ENCODE peak calls at places on chromosomes 7 and 10, in seven cellular contexts. One of them, this sample, is unnamed.

GRCh38 chr10:45553613-45554012 is 119.0 kb downstream of the ZFAND4 start:
- DNase-seq in spleen: no peak
- DNase-seq in GM23338: no peak
- DNase-seq in upper lobe of left lung: no peak
- DNase-seq in Panc1: no peak
- DNase-seq in HL-60: no peak
- DNase-seq in H1: no peak
- DNase-seq in this sample: no peak

GRCh38 chr7:157457355-157458253 is 120.8 kb downstream of the DNAJB6 start:
- DNase-seq in spleen: peak
- DNase-seq in GM23338: no peak
- DNase-seq in upper lobe of left lung: peak
- DNase-seq in Panc1: no peak
- DNase-seq in HL-60: no peak
- DNase-seq in H1: no peak
- DNase-seq in this sample: no peak

GRCh38 chr10:131250454-131251145 is 60.9 kb downstream of the TCERG1L start:
- DNase-seq in spleen: peak
- DNase-seq in GM23338: no peak
- DNase-seq in upper lobe of left lung: no peak
- DNase-seq in Panc1: no peak
- DNase-seq in HL-60: no peak
- DNase-seq in H1: no peak
- DNase-seq in this sample: peak

GRCh38 chr7:74039337-74039736 is 11.4 kb downstream of the ELN start:
- DNase-seq in spleen: no peak
- DNase-seq in GM23338: no peak
- DNase-seq in upper lobe of left lung: no peak
- DNase-seq in Panc1: no peak
- DNase-seq in HL-60: no peak
- DNase-seq in H1: no peak
- DNase-seq in this sample: no peak

GRCh38 chr10:77774940-77775391 is 137.4 kb upstream of the KCNMA1 start:
- DNase-seq in spleen: no peak
- DNase-seq in GM23338: no peak
- DNase-seq in upper lobe of left lung: no peak
- DNase-seq in Panc1: no peak
- DNase-seq in HL-60: no peak
- DNase-seq in H1: no peak
- DNase-seq in this sample: peak

GRCh38 chr10:114045738-114046458 is 2.2 kb downstream of the ADRB1 start:
- DNase-seq in spleen: no peak
- DNase-seq in GM23338: peak
- DNase-seq in upper lobe of left lung: no peak
- DNase-seq in Panc1: no peak
- DNase-seq in HL-60: no peak
- DNase-seq in H1: no peak
- DNase-seq in this sample: no peak

GRCh38 chr7:33901199-33901598 is 4.1 kb upstream of the BMPER start:
- DNase-seq in spleen: no peak
- DNase-seq in GM23338: no peak
- DNase-seq in upper lobe of left lung: no peak
- DNase-seq in Panc1: no peak
- DNase-seq in HL-60: no peak
- DNase-seq in H1: no peak
- DNase-seq in this sample: no peak

GRCh38 chr7:156438011-156438410 is 202.6 kb upstream of the RNF32 start:
- DNase-seq in spleen: no peak
- DNase-seq in GM23338: no peak
- DNase-seq in upper lobe of left lung: no peak
- DNase-seq in Panc1: no peak
- DNase-seq in HL-60: no peak
- DNase-seq in H1: no peak
- DNase-seq in this sample: no peak

GRCh38 chr7:39624935-39625694 is 1.7 kb downstream of the RALA start:
- DNase-seq in spleen: no peak
- DNase-seq in GM23338: no peak
- DNase-seq in upper lobe of left lung: no peak
- DNase-seq in Panc1: no peak
- DNase-seq in HL-60: no peak
- DNase-seq in H1: no peak
- DNase-seq in this sample: no peak

DNA sequence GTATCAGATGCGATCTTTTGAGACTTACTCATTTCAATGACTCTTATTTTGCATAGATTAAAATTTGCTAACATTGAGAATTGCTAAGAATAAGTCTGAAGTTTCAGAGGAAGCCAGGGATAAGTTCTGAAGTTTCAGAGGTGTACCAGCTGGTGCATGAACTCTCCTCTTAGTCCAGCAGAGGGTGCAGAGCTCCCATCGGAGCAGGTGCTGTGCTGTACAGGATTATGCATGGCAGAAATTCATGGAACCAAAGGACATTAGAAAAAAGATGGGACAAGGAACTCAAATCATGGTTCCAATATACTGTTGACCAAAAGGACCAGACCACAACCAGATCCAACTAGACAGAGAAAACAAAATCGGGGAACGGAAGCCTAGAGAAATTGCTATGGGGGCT is 41.9 kb downstream of the MGAM2 start:
- DNase-seq in spleen: no peak
- DNase-seq in GM23338: no peak
- DNase-seq in upper lobe of left lung: no peak
- DNase-seq in Panc1: no peak
- DNase-seq in HL-60: peak
- DNase-seq in H1: no peak
- DNase-seq in this sample: no peak
- TF ChIP-seq CTCF in spleen: no peak
- TF ChIP-seq CTCF in GM23338: peak
- TF ChIP-seq CTCF in upper lobe of left lung: peak
- TF ChIP-seq CTCF in Panc1: peak
- TF ChIP-seq CTCF in HL-60: peak
- TF ChIP-seq CTCF in H1: peak
- TF ChIP-seq CTCF in this sample: no peak

GRCh38 chr10:93071674-93072224 is 1.9 kb upstream of the CYP26A1 start:
- DNase-seq in spleen: no peak
- DNase-seq in GM23338: peak
- DNase-seq in upper lobe of left lung: peak
- DNase-seq in Panc1: no peak
- DNase-seq in HL-60: no peak
- DNase-seq in H1: no peak
- DNase-seq in this sample: peak
- TF ChIP-seq POLR2AphosphoS5 in spleen: no peak
- TF ChIP-seq POLR2AphosphoS5 in GM23338: no peak
- TF ChIP-seq POLR2AphosphoS5 in upper lobe of left lung: no peak
- TF ChIP-seq POLR2AphosphoS5 in Panc1: no peak
- TF ChIP-seq POLR2AphosphoS5 in HL-60: no peak
- TF ChIP-seq POLR2AphosphoS5 in H1: no peak
- TF ChIP-seq POLR2AphosphoS5 in this sample: no peak

DNA sequence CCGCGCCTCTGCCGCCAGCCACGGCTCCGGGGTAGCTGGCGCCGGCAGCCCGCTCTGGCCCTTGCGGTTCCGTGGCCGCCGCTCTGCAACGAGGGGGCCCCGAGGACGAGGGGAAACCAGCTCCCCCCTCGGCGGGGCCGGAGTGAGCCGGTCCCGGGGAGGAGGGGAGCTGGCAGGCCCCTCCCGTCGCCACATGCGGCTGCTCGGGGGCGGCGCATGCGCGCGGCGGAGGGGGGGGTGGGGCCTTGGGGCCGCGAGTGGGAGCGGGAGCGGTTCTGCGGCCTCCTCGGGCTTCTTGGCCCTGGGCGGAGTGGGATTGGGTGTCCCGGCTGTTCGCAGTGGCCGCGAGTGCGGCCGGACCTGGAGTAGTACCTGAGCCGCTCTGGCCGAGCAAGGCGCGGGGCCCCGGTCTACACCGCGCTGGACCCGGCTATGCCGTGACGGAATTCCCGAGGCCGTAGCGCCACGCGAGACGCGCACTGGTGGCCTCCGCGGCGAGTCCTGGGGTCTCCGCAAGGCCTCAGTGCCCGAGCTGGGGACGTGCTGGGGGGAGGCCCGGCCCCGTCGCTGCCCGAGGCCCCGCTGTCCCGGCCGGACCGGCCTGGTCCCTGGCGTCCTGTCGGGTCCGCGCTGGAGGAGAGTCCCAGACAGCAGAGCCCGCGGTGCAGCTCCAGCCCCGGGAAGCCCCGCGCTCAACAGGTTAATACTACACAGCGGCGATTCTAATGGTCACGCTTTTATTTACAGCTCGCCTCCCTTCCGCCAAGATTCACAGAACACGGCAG is 483 bp upstream of the PAXIP1 start:
- DNase-seq in spleen: peak
- DNase-seq in GM23338: peak
- DNase-seq in upper lobe of left lung: peak
- DNase-seq in Panc1: no peak
- DNase-seq in HL-60: peak
- DNase-seq in H1: no peak
- DNase-seq in this sample: peak
- TF ChIP-seq CTCF in spleen: no peak
- TF ChIP-seq CTCF in GM23338: no peak
- TF ChIP-seq CTCF in upper lobe of left lung: peak
- TF ChIP-seq CTCF in Panc1: no peak
- TF ChIP-seq CTCF in HL-60: no peak
- TF ChIP-seq CTCF in H1: no peak
- TF ChIP-seq CTCF in this sample: peak

GRCh38 chr10:43354325-43354635 is 17.2 kb upstream of the FXYD4 start:
- DNase-seq in spleen: no peak
- DNase-seq in GM23338: no peak
- DNase-seq in upper lobe of left lung: no peak
- DNase-seq in Panc1: no peak
- DNase-seq in HL-60: no peak
- DNase-seq in H1: no peak
- DNase-seq in this sample: no peak

GRCh38 chr10:43352951-43353350 is 18.5 kb upstream of the FXYD4 start:
- DNase-seq in spleen: peak
- DNase-seq in GM23338: no peak
- DNase-seq in upper lobe of left lung: no peak
- DNase-seq in Panc1: no peak
- DNase-seq in HL-60: no peak
- DNase-seq in H1: no peak
- DNase-seq in this sample: no peak

GRCh38 chr10:43353495-43354324 is 17.7 kb upstream of the FXYD4 start:
- DNase-seq in spleen: no peak
- DNase-seq in GM23338: no peak
- DNase-seq in upper lobe of left lung: no peak
- DNase-seq in Panc1: no peak
- DNase-seq in HL-60: no peak
- DNase-seq in H1: no peak
- DNase-seq in this sample: no peak

GRCh38 chr10:43354879-43355380 is 16.5 kb upstream of the FXYD4 start:
- DNase-seq in spleen: no peak
- DNase-seq in GM23338: no peak
- DNase-seq in upper lobe of left lung: no peak
- DNase-seq in Panc1: no peak
- DNase-seq in HL-60: no peak
- DNase-seq in H1: no peak
- DNase-seq in this sample: no peak

GRCh38 chr10:43355749-43356371 is 15.6 kb upstream of the FXYD4 start:
- DNase-seq in spleen: no peak
- DNase-seq in GM23338: no peak
- DNase-seq in upper lobe of left lung: no peak
- DNase-seq in Panc1: peak
- DNase-seq in HL-60: no peak
- DNase-seq in H1: no peak
- DNase-seq in this sample: no peak
- TF ChIP-seq POLR2AphosphoS5 in spleen: no peak
- TF ChIP-seq POLR2AphosphoS5 in GM23338: no peak
- TF ChIP-seq POLR2AphosphoS5 in upper lobe of left lung: no peak
- TF ChIP-seq POLR2AphosphoS5 in Panc1: no peak
- TF ChIP-seq POLR2AphosphoS5 in HL-60: no peak
- TF ChIP-seq POLR2AphosphoS5 in H1: no peak
- TF ChIP-seq POLR2AphosphoS5 in this sample: no peak

GRCh38 chr10:15370741-15371701 is at the start of gene FAM171A1:
- DNase-seq in spleen: peak
- DNase-seq in GM23338: peak
- DNase-seq in upper lobe of left lung: peak
- DNase-seq in Panc1: no peak
- DNase-seq in HL-60: peak
- DNase-seq in H1: no peak
- DNase-seq in this sample: no peak
- TF ChIP-seq CTCF in spleen: peak
- TF ChIP-seq CTCF in GM23338: no peak
- TF ChIP-seq CTCF in upper lobe of left lung: peak
- TF ChIP-seq CTCF in Panc1: peak
- TF ChIP-seq CTCF in HL-60: no peak
- TF ChIP-seq CTCF in H1: peak
- TF ChIP-seq CTCF in this sample: no peak

DNA sequence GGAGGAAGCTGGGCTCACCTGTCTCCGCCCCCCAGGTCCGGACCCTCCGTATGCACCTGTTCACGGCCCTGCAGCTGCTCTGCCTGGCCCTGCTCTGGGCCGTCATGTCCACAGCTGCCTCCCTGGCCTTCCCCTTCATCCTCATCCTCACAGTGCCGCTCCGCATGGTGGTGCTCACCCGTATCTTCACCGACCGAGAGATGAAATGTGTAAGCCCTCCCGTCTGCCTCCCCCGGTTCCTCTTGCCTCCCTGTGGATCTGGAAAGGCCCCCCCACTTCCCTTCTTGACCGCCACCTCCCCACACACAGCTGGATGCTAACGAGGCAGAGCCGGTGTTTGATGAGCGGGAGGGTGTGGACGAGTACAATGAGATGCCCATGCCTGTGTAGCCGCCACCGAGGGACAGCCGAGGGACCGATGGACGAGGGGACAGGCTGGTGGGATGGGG is 4.6 kb downstream of the FASTK start:
- DNase-seq in spleen: no peak
- DNase-seq in GM23338: no peak
- DNase-seq in upper lobe of left lung: no peak
- DNase-seq in Panc1: no peak
- DNase-seq in HL-60: no peak
- DNase-seq in H1: no peak
- DNase-seq in this sample: no peak
- TF ChIP-seq POLR2AphosphoS5 in spleen: peak
- TF ChIP-seq POLR2AphosphoS5 in GM23338: no peak
- TF ChIP-seq POLR2AphosphoS5 in upper lobe of left lung: no peak
- TF ChIP-seq POLR2AphosphoS5 in Panc1: no peak
- TF ChIP-seq POLR2AphosphoS5 in HL-60: peak
- TF ChIP-seq POLR2AphosphoS5 in H1: no peak
- TF ChIP-seq POLR2AphosphoS5 in this sample: no peak

DNA sequence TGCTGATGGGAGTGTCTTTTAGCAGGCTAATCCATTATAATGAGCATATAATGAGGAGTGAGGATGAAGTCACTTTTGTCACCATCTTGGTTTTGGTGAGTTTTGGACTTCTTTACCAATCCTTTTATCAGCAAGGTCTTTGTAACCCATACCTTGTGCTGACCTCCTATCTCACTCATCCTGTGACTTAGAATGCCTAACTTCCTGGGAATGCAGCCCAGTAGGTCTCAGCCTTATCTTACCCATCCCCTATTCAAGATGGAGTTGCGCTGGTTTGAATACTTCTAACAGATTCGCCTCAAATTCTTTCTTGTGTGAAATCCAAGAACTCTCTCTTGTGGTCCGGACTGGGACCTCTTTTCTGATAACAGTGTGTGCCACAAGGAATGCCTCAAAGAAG is 253.1 kb upstream of the CACNA2D1 start:
- DNase-seq in spleen: no peak
- DNase-seq in GM23338: no peak
- DNase-seq in upper lobe of left lung: no peak
- DNase-seq in Panc1: no peak
- DNase-seq in HL-60: no peak
- DNase-seq in H1: no peak
- DNase-seq in this sample: no peak
- TF ChIP-seq CTCF in spleen: no peak
- TF ChIP-seq CTCF in GM23338: no peak
- TF ChIP-seq CTCF in upper lobe of left lung: no peak
- TF ChIP-seq CTCF in Panc1: no peak
- TF ChIP-seq CTCF in HL-60: no peak
- TF ChIP-seq CTCF in H1: no peak
- TF ChIP-seq CTCF in this sample: no peak

This sample was measured in breast epithelium.